ENCODE peak calls at places on chromosomes 13 and 19, in eight cellular contexts. J is fibroblast of lung; H is heart right ventricle; G is aorta; D is effector memory CD4-positive, alpha-beta T cell; L is body of pancreas; N is thoracic aorta; M is SJSA1. S is an unnamed sample.

GRCh38 chr19:51079486-51080110 is 3.1 kb downstream of the KLK14 start:
- DNase-seq in D (no peak), G (no peak), N (no peak), J (no peak), H (peak; percentile 57), M (no peak), L (peak; percentile 80), S (no peak)

GRCh38 chr19:17796013-17796837 is 1.3 kb downstream of the B3GNT3 start:
- DNase-seq in G (no peak), J (no peak), M (no peak), N (no peak), L (peak; percentile 26), D (no peak), H (no peak), S (no peak)

GRCh38 chr19:11279505-11280236 is 16.3 kb upstream of the TSPAN16 start:
- DNase-seq in G (no peak), J (no peak), N (no peak), H (no peak), D (peak; percentile 16), M (peak; percentile 44), L (no peak), S (no peak)

GRCh38 chr13:33937373-33938087 is 119.6 kb downstream of the RFC3 start:
- DNase-seq in H (no peak), D (no peak), N (no peak), J (no peak), G (no peak), M (no peak), L (peak; percentile 14), S (peak; percentile 31)

GRCh38 chr13:42101821-42102580 is 53.6 kb downstream of the DGKH start:
- DNase-seq in M (no peak), N (no peak), L (peak; percentile 33), H (no peak), J (no peak), G (no peak), D (no peak), S (no peak)

GRCh38 chr13:52921194-52921593 is 72.8 kb upstream of the PCDH8 start:
- DNase-seq in N (no peak), D (no peak), H (no peak), L (peak; percentile 19), M (no peak), G (no peak), J (no peak), S (no peak)

GRCh38 chr13:88895261-88895941 is 1224.2 kb downstream of the SLITRK5 start:
- DNase-seq in G (no peak), H (no peak), D (no peak), M (no peak), N (no peak), J (no peak), L (no peak), S (no peak)

GRCh38 chr19:45402469-45403070 is 2.3 kb downstream of the PPP1R13L start:
- DNase-seq in L (peak; percentile 69), J (no peak), D (no peak), M (no peak), G (no peak), H (no peak), N (no peak), S (no peak)

GRCh38 chr13:112885242-112885781 is 83.7 kb upstream of the MCF2L start:
- DNase-seq in M (no peak), H (no peak), L (no peak), G (no peak), J (no peak), N (no peak), D (no peak), S (no peak)

GRCh38 chr13:20988909-20989735 is 72.3 kb downstream of the LATS2 start:
- DNase-seq in J (no peak), D (no peak), H (no peak), M (no peak), G (no peak), N (no peak), L (no peak), S (no peak)

GRCh38 chr13:110949628-110950027 is 34.8 kb upstream of the ANKRD10 start:
- DNase-seq in N (no peak), D (no peak), J (no peak), L (no peak), M (no peak), G (no peak), H (no peak), S (no peak)

GRCh38 chr13:93249259-93249917 is 22.8 kb downstream of the GPC6 start:
- DNase-seq in L (no peak), G (no peak), J (peak; percentile 91), D (no peak), H (no peak), M (peak; percentile 83), N (no peak), S (no peak)

GRCh38 chr19:14097532-14098151 is 7.1 kb upstream of the SAMD1 start:
- DNase-seq in D (no peak), H (no peak), G (no peak), M (no peak), N (no peak), L (no peak), J (no peak), S (no peak)

GRCh38 chr19:14102102-14102696 is 11.6 kb upstream of the SAMD1 start:
- DNase-seq in M (no peak), J (no peak), H (no peak), L (no peak), N (no peak), D (no peak), G (no peak), S (no peak)

GRCh38 chr19:14103310-14103709 is 12.8 kb upstream of the SAMD1 start:
- DNase-seq in D (no peak), L (no peak), H (no peak), M (no peak), J (no peak), N (no peak), G (no peak), S (no peak)

GRCh38 chr19:14102756-14103155 is 12.2 kb upstream of the SAMD1 start:
- DNase-seq in N (no peak), D (no peak), M (no peak), H (no peak), G (no peak), J (no peak), L (no peak), S (no peak)

DNA sequence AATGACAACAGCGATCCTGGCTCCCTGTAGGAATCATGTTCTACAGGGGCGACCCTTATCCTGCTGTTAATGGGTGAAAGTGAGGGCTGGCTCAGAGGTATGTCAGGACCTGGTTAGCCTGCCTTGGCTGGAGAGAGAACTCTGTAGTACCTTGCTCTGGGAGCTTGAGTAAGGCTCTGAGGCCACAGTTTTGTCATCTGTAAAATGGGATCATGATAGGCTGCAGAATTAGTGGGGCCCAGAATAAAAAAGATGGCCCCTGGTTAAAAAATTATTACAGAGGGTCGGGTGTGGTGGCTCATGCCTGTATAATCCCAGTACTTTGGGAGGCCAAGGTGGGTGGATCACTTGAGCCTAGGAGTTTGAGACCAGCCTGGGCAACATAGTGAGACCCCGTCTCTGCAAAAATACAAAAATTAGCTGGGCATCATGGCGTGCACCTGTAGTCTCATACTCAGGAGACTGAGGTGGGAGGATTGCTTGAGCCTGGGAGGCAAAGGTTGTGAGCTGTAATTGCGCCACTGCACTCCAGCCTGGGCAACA is 10.5 kb upstream of the SAMD1 start:
- DNase-seq in M (no peak), L (no peak), H (no peak), G (no peak), J (no peak), D (no peak), N (no peak), S (no peak)
- H3K36me3 ChIP-seq in M (peaks cover 53% of the 10 kb centered on the region), L (peaks cover 6% of the 10 kb centered on the region), H (peaks cover 9% of the 10 kb centered on the region), G (no peaks in the 10 kb centered on the region), J (peaks cover 17% of the 10 kb centered on the region), D (peaks cover 33% of the 10 kb centered on the region), N (peaks cover 52% of the 10 kb centered on the region), S (peaks cover 2% of the 10 kb centered on the region)

DNA sequence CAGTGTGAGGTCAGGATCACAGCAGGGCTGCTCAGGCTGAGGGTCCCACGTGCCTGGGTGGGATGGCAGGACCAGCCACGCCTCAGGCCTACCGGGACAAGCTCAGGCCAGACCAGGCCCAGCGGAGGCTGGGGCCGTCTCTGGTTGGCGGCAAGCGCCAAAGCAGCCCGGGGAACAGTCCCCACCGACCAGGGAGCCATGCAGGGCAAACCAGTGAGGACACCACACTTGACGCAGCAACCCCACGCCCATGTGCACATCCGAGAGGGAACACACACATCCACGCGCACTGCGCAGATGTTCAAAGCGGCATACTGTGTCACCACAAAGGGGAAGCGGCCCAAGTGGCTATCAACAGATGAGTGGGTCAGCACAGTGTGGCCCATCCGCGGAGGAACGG is 15.2 kb downstream of the IZUMO4 start:
- DNase-seq in N (no peak), H (no peak), G (no peak), M (no peak), D (no peak), J (no peak), L (no peak), S (no peak)
- H3K36me3 ChIP-seq in N (peaks cover 90% of the 10 kb centered on the region), H (peaks cover 19% of the 10 kb centered on the region), G (peaks cover 3% of the 10 kb centered on the region), M (peaks cover 93% of the 10 kb centered on the region), D (peaks cover 90% of the 10 kb centered on the region), J (peaks cover 63% of the 10 kb centered on the region), L (peaks cover 58% of the 10 kb centered on the region), S (peaks cover 4% of the 10 kb centered on the region)

DNA sequence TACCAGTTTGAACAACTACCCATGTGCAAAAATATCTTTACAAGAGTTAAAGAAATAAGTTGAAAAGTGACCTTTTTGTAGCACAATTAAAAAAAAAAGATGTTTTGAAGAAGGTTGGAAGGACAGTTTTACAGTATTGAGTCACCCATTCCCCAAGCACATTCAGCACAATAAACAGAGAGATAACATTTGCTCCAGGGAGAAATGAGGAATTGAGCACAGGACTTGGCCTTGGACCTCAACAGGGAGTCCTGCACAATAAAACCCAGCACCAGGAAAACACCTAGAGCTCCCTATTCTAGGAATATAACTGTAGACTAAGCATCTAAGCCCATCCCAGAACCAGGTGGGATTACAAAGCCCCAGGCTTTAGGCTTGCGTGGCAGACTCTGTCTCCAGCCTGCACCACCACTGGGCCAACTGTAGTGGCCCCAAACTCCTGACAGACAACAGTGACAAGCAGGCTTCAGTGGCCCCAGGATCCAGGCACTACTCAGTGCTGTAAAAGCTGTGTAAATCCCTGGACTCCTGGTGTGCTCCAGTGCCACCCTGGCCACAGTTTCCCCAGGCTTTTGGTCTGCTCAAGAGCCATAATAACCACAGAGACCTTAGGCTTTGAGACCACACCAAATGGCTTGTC is 857.2 kb downstream of the SLITRK1 start:
- DNase-seq in G (no peak), M (no peak), H (no peak), N (no peak), L (no peak), D (no peak), J (no peak), S (no peak)
- H3K36me3 ChIP-seq in G (no peaks in the 10 kb centered on the region), M (no peaks in the 10 kb centered on the region), H (no peaks in the 10 kb centered on the region), N (no peaks in the 10 kb centered on the region), L (no peaks in the 10 kb centered on the region), D (no peaks in the 10 kb centered on the region), J (no peaks in the 10 kb centered on the region), S (no peaks in the 10 kb centered on the region)

DNA sequence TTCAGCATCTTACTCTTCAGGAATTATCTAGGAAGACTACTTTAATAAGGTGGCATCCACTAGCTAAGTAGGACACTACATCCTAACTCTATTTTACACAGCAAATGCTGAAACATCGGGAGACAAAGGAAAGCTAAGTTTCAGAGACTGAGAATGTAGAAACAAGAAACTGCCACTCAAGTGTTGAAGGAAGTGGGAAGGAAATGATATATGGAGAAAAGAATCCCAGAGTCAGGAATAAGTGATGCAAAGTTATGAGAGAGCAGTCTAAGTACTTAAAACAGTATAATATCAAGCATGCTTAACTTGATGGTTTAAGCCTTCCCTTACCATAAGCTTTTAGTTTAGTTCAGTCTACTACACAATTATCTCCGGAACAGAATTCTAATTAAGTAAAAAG is 52.4 kb downstream of the RBM26 start:
- DNase-seq in H (no peak), G (no peak), D (no peak), N (no peak), J (no peak), L (no peak), M (no peak), S (no peak)
- H3K36me3 ChIP-seq in H (no peaks in the 10 kb centered on the region), G (no peaks in the 10 kb centered on the region), D (peaks cover 34% of the 10 kb centered on the region), N (peaks cover 24% of the 10 kb centered on the region), J (peaks cover 7% of the 10 kb centered on the region), L (no peaks in the 10 kb centered on the region), M (peaks cover 54% of the 10 kb centered on the region), S (no peaks in the 10 kb centered on the region)